ENCODE peak calls at places on chromosomes 3 and 15, in five cellular contexts. D, T, R, Y and C are unnamed samples.
A peak's percentile ranks its signal among the peaks of the same experiment; 100 is the strongest.

GRCh38 chr3:10106919-10107318 is 1.1 kb downstream of the FANCD2OS start:
- DNase-seq in D (no peak), T (no peak), R (no peak), Y (no peak), C (no peak)

GRCh38 chr3:55692958-55693558 is 206.0 kb upstream of the WNT5A start:
- DNase-seq in D (peak; percentile 29), T (no peak), R (no peak), Y (peak; percentile 2), C (no peak)

GRCh38 chr3:81958967-81959625 is 197.7 kb upstream of the GBE1 start:
- DNase-seq in D (no peak), T (no peak), R (no peak), Y (peak; percentile 11), C (no peak)

GRCh38 chr3:23036728-23037127 is 166.4 kb upstream of the UBE2E2 start:
- DNase-seq in D (no peak), T (no peak), R (no peak), Y (no peak), C (no peak)

GRCh38 chr3:52238761-52239701 is at the start of gene TWF2:
- DNase-seq in D (peak; percentile 99), T (peak; percentile 94), R (peak; percentile 56), Y (peak; percentile 85), C (peak; percentile 54)

GRCh38 chr15:57572463-57572862 is 19.2 kb upstream of the MYZAP start:
- DNase-seq in D (no peak), T (no peak), R (no peak), Y (no peak), C (no peak)

GRCh38 chr3:149080011-149080698 is 6.2 kb downstream of the HLTF start:
- DNase-seq in D (peak; percentile 13), T (no peak), R (no peak), Y (peak; percentile 77), C (no peak)

GRCh38 chr3:116453676-116454346 is 8.5 kb upstream of the LSAMP start:
- DNase-seq in D (no peak), T (no peak), R (no peak), Y (peak; percentile 29), C (no peak)

GRCh38 chr15:59186501-59186900 is 20.1 kb upstream of the LDHAL6B start:
- DNase-seq in D (no peak), T (no peak), R (no peak), Y (peak; percentile 29), C (no peak)

GRCh38 chr3:156448300-156448699 is 106.6 kb downstream of the SSR3 start:
- DNase-seq in D (no peak), T (peak; percentile 56), R (peak; percentile 5), Y (peak; percentile 53), C (no peak)

GRCh38 chr15:78244101-78244500 is 9.7 kb upstream of the ACSBG1 start:
- DNase-seq in D (no peak), T (no peak), R (peak; percentile 24), Y (no peak), C (no peak)

GRCh38 chr3:99473321-99473751 is 165.1 kb upstream of the COL8A1 start:
- DNase-seq in D (no peak), T (no peak), R (no peak), Y (peak; percentile 27), C (no peak)

GRCh38 chr3:106542101-106542769 is 673.4 kb upstream of the CBLB start:
- DNase-seq in D (no peak), T (no peak), R (no peak), Y (peak; percentile 61), C (no peak)

GRCh38 chr15:63073497-63074172 is 31.1 kb downstream of the TPM1 start:
- DNase-seq in D (no peak), T (no peak), R (no peak), Y (no peak), C (no peak)

GRCh38 chr15:84953726-84954125 is 27.9 kb upstream of the PDE8A start:
- DNase-seq in D (no peak), T (no peak), R (no peak), Y (no peak), C (no peak)

GRCh38 chr15:56953790-56954189 is 35.3 kb downstream of the TCF12 start:
- DNase-seq in D (no peak), T (no peak), R (no peak), Y (no peak), C (no peak)

GRCh38 chr3:15903164-15903563 is 105.4 kb upstream of the ANKRD28 start:
- DNase-seq in D (no peak), T (no peak), R (no peak), Y (no peak), C (peak; percentile 79)

GRCh38 chr15:75989045-75989444 is 23.2 kb downstream of the NRG4 start:
- DNase-seq in D (no peak), T (no peak), R (no peak), Y (no peak), C (no peak)

GRCh38 chr15:90184119-90184785 is 16.9 kb upstream of the SEMA4B start:
- DNase-seq in D (no peak), T (no peak), R (peak; percentile 24), Y (peak; percentile 92), C (peak; percentile 64)

GRCh38 chr3:117962750-117963149 is 1071.9 kb downstream of the IGSF11 start:
- DNase-seq in D (no peak), T (no peak), R (no peak), Y (no peak), C (no peak)

GRCh38 chr3:151743860-151744259 is 10.1 kb downstream of the AADACL2 start:
- DNase-seq in D (no peak), T (no peak), R (no peak), Y (peak; percentile 42), C (no peak)

DNA sequence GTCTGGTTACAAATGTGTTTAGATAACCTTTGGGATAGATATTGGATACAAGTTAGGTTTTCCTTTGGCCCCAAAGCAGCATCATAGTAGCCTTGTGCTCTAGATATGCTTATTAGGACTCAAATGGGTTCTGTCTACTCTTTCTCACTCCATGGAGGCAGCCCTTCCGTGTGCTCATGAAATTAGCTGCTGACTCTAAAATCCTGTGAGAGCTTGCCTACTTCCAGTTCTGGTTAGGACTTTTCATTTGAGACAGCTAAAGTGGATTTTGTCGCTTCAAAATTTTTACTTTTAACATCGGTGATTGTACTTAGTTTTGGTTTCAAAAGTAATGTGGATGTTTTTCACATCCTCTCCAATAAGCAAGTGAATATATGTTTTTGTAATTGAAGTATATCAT is 1.6 kb downstream of the CDV3 start:
- DNase-seq in D (no peak), T (no peak), R (no peak), Y (no peak), C (no peak)
- H3K4me1 ChIP-seq in D (peaks cover 17% of the 10 kb centered on the region), T (peaks cover 53% of the 10 kb centered on the region), R (peaks cover 67% of the 10 kb centered on the region), Y (peaks cover 15% of the 10 kb centered on the region), C (no peaks in the 10 kb centered on the region)

GRCh38 chr15:100651253-100651652 is 48.9 kb downstream of the ASB7 start:
- DNase-seq in D (no peak), T (no peak), R (no peak), Y (peak; percentile 29), C (no peak)
- TF ChIP-seq CTCF in D (no peak), T (no peak), R (no peak), Y (no peak), C (no peak)

DNA sequence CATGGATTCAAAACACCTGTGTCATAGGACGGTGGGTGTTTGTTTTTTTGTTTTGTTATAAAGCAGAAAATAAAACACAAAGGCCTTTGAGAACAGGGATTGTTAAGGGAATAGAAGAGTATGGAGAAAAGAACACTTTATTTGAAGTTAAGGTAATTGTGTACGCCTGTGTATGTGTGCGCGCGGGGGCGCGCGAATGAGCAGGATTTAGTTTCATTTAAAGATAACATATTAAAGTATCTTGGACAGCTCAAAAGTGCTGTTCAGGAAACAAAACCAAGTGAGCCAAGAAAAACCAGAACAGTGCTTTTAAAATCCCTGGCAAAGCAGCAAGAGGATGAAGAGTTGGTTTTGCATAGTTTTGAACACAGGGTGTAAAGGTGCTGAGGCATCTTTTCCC is 1.9 kb downstream of the CPNE4 start:
- DNase-seq in D (no peak), T (no peak), R (no peak), Y (no peak), C (no peak)
- H3K4me3 ChIP-seq in D (no peak overlapping the region), T (no peak overlapping the region), R (no peak overlapping the region), Y (no peak overlapping the region), C (no peak overlapping the region)

GRCh38 chr3:84961492-84962255 is 2.9 kb downstream of the CADM2 start:
- DNase-seq in D (peak; percentile 9), T (no peak), R (no peak), Y (no peak), C (no peak)

GRCh38 chr3:84967767-84968581 is 9.2 kb downstream of the CADM2 start:
- DNase-seq in D (no peak), T (no peak), R (no peak), Y (no peak), C (no peak)

GRCh38 chr3:84963137-84963536 is 4.3 kb downstream of the CADM2 start:
- DNase-seq in D (peak; percentile 10), T (no peak), R (no peak), Y (no peak), C (no peak)

GRCh38 chr3:84962460-84962859 is 3.7 kb downstream of the CADM2 start:
- DNase-seq in D (no peak), T (no peak), R (no peak), Y (no peak), C (no peak)

GRCh38 chr3:84965141-84965540 is 6.4 kb downstream of the CADM2 start:
- DNase-seq in D (peak; percentile 63), T (no peak), R (peak; percentile 10), Y (peak; percentile 0), C (no peak)
- H3K4me1 ChIP-seq in D (peaks cover 2% of the 10 kb centered on the region), T (no peaks in the 10 kb centered on the region), R (no peaks in the 10 kb centered on the region), Y (peaks cover 1% of the 10 kb centered on the region), C (no peaks in the 10 kb centered on the region)

GRCh38 chr3:65714138-65714537 is 324.6 kb downstream of the MAGI1 start:
- DNase-seq in D (no peak), T (no peak), R (no peak), Y (peak; percentile 23), C (no peak)

GRCh38 chr3:65713016-65713415 is 325.7 kb downstream of the MAGI1 start:
- DNase-seq in D (no peak), T (no peak), R (no peak), Y (peak; percentile 87), C (no peak)

GRCh38 chr3:65716372-65716771 is 322.3 kb downstream of the MAGI1 start:
- DNase-seq in D (no peak), T (no peak), R (no peak), Y (no peak), C (no peak)

GRCh38 chr3:65721386-65721785 is 317.3 kb downstream of the MAGI1 start:
- DNase-seq in D (no peak), T (no peak), R (no peak), Y (no peak), C (no peak)

DNA sequence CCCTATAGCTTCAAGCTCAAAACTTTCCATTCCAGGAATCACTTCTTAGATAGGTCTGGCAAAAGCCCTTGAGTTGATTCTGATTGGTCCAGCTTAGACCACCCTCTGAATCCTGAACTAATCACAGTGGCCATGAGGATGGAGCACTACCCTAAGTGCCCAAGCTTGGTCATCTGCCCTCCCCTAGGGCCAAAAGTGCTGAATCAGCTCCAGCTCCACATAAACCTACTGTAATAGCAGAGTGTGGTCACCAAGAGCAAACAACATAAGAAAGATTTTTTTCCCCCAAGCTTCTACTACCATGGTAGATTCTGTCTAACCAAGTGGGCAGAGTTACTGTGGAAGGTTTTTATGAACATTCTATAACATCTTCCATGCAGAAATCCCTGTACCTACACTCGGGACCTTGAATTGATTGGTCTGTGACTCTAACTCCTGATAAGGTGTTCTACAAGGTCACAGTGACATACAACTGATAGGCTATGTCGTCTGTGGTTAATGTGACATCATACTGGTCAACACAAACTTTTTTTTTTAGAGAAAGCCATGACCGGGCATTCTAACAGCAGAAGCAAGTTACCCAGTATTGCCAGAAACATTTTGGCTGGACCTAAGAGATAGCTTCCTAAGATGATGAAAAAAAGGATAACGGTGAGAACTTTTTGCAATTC is 320.9 kb downstream of the MAGI1 start:
- DNase-seq in D (no peak), T (no peak), R (no peak), Y (no peak), C (no peak)
- TF ChIP-seq CTCF in D (no peak), T (no peak), R (no peak), Y (no peak), C (no peak)

GRCh38 chr15:37045859-37046318 is 54.5 kb downstream of the MEIS2 start:
- DNase-seq in D (no peak), T (no peak), R (peak; percentile 56), Y (no peak), C (no peak)
- H3K4me3 ChIP-seq in D (no peak overlapping the region), T (no peak overlapping the region), R (peak overlapping the region; percentile 22), Y (no peak overlapping the region), C (no peak overlapping the region)